ENCODE peak calls at places on chromosomes 16 and 17, in six cellular contexts. L is hippocampal formation; Q is NCI-H2081; Y is activated CD4-positive, CD25-positive, alpha-beta regulatory T cell; W is stimulated activated CD4-positive, alpha-beta T cell treated with anti-CD3 and anti-CD28 coated beads, TNF-alpha, amount 100 ng/mL, for 4 hours; T is NCI-H510A. S is an unnamed sample.

GRCh38 chr16:66544358-66544757 is 5.6 kb downstream of the TK2 start:
- DNase-seq in L (no peak), Q (no peak), Y (no peak), W (no peak), T (no peak), S (no peak)

GRCh38 chr16:65548470-65548869 is 426.6 kb upstream of the CDH11 start:
- DNase-seq in L (no peak), Q (no peak), Y (no peak), W (no peak), T (no peak), S (no peak)

GRCh38 chr17:29567362-29568330 is 809 bp upstream of the ABHD15 start:
- DNase-seq in L (peak; percentile 46), Q (no peak), Y (peak; percentile 61), W (no peak), T (peak; percentile 49), S (peak; percentile 88)

GRCh38 chr17:64074704-64075484 is 54.5 kb upstream of the ICAM2 start:
- DNase-seq in L (no peak), Q (no peak), Y (no peak), W (no peak), T (no peak), S (no peak)

GRCh38 chr16:54595636-54596035 is 309.0 kb upstream of the IRX3 start:
- DNase-seq in L (no peak), Q (no peak), Y (no peak), W (no peak), T (no peak), S (no peak)

GRCh38 chr16:4402439-4403132 is 13.8 kb downstream of the CORO7 start:
- DNase-seq in L (peak; percentile 69), Q (peak; percentile 54), Y (peak; percentile 45), W (peak; percentile 44), T (peak; percentile 26), S (peak; percentile 89)

GRCh38 chr17:28729950-28730330 is 1.4 kb downstream of the NEK8 start:
- DNase-seq in L (no peak), Q (no peak), Y (no peak), W (no peak), T (no peak), S (no peak)

GRCh38 chr16:391885-392335 is 5.1 kb upstream of the NME4 start:
- DNase-seq in L (no peak), Q (peak; percentile 60), Y (peak; percentile 73), W (peak; percentile 55), T (no peak), S (no peak)

GRCh38 chr17:64448665-64449512 is at the start of gene MILR1:
- DNase-seq in L (peak; percentile 40), Q (no peak), Y (no peak), W (no peak), T (no peak), S (no peak)

GRCh38 chr17:61393550-61393903 is 6.1 kb upstream of the TBX2 start:
- DNase-seq in L (no peak), Q (no peak), Y (no peak), W (no peak), T (no peak), S (no peak)

GRCh38 chr17:17151055-17151454 is 55.1 kb downstream of the PLD6 start:
- DNase-seq in L (no peak), Q (no peak), Y (no peak), W (no peak), T (no peak), S (no peak)

GRCh38 chr17:75590849-75591721 is 3.5 kb downstream of the MYO15B start:
- DNase-seq in L (no peak), Q (no peak), Y (no peak), W (no peak), T (no peak), S (no peak)

GRCh38 chr17:6508519-6509294 is 47.6 kb downstream of the PITPNM3 start:
- DNase-seq in L (no peak), Q (no peak), Y (no peak), W (no peak), T (no peak), S (peak; percentile 76)

GRCh38 chr16:28063047-28063521 is 430 bp downstream of the GSG1L start:
- DNase-seq in L (no peak), Q (no peak), Y (no peak), W (no peak), T (no peak), S (no peak)

GRCh38 chr16:70429888-70430666 is 8.8 kb downstream of the ST3GAL2 start:
- DNase-seq in L (no peak), Q (no peak), Y (no peak), W (no peak), T (no peak), S (no peak)

GRCh38 chr16:25040543-25040942 is 25.4 kb upstream of the ARHGAP17 start:
- DNase-seq in L (no peak), Q (no peak), Y (no peak), W (no peak), T (no peak), S (no peak)

GRCh38 chr17:50947844-50948514 is 81.8 kb upstream of the TOB1 start:
- DNase-seq in L (no peak), Q (peak; percentile 74), Y (no peak), W (no peak), T (peak; percentile 73), S (peak; percentile 78)

GRCh38 chr16:24344791-24345190 is 88.7 kb downstream of the CACNG3 start:
- DNase-seq in L (no peak), Q (no peak), Y (no peak), W (no peak), T (no peak), S (no peak)

GRCh38 chr17:64200080-64201042 is 62.7 kb downstream of the TEX2 start:
- DNase-seq in L (peak; percentile 24), Q (no peak), Y (no peak), W (no peak), T (no peak), S (no peak)

GRCh38 chr16:49346459-49346858 is 27.1 kb upstream of the C16orf78 start:
- DNase-seq in L (no peak), Q (no peak), Y (no peak), W (no peak), T (no peak), S (peak; percentile 13)

GRCh38 chr16:15464401-15465186 is 30.2 kb downstream of the BMERB1 start:
- DNase-seq in L (no peak), Q (no peak), Y (no peak), W (no peak), T (no peak), S (no peak)

GRCh38 chr17:57747221-57748017 is 2.3 kb upstream of the CCDC182 start:
- DNase-seq in L (peak; percentile 73), Q (peak; percentile 76), Y (no peak), W (peak; percentile 29), T (peak; percentile 40), S (no peak)

GRCh38 chr17:81052199-81052997 is 17.4 kb downstream of the BAIAP2 start:
- DNase-seq in L (no peak), Q (no peak), Y (no peak), W (no peak), T (no peak), S (no peak)

GRCh38 chr16:51392651-51393187 is 241.6 kb upstream of the SALL1 start:
- DNase-seq in L (no peak), Q (no peak), Y (no peak), W (no peak), T (no peak), S (no peak)

GRCh38 chr17:79049821-79050220 is 24.8 kb upstream of the ENGASE start:
- DNase-seq in L (no peak), Q (no peak), Y (no peak), W (no peak), T (no peak), S (no peak)

GRCh38 chr17:76948301-76948700 is 80.1 kb downstream of the MGAT5B start:
- DNase-seq in L (no peak), Q (no peak), Y (no peak), W (no peak), T (no peak), S (no peak)

GRCh38 chr16:50311891-50312501 is 45.6 kb downstream of the ADCY7 start:
- DNase-seq in L (no peak), Q (no peak), Y (no peak), W (no peak), T (no peak), S (no peak)

GRCh38 chr16:85649978-85650863 is 37.1 kb downstream of the GSE1 start:
- DNase-seq in L (no peak), Q (peak; percentile 52), Y (no peak), W (no peak), T (peak; percentile 47), S (no peak)

GRCh38 chr16:56625140-56625942 is at the start of gene MT1E:
- DNase-seq in L (peak; percentile 68), Q (no peak), Y (peak; percentile 34), W (no peak), T (peak; percentile 66), S (peak; percentile 89)

GRCh38 chr16:1277016-1277944 is 21.4 kb downstream of the TPSD1 start:
- DNase-seq in L (no peak), Q (no peak), Y (no peak), W (no peak), T (no peak), S (peak; percentile 48)

GRCh38 chr16:68005786-68006286 is 6.6 kb upstream of the DPEP2 start:
- DNase-seq in L (peak; percentile 3), Q (no peak), Y (no peak), W (no peak), T (no peak), S (no peak)

GRCh38 chr17:48598727-48599126 is 5.1 kb upstream of the HOXB5 start:
- DNase-seq in L (no peak), Q (no peak), Y (no peak), W (no peak), T (no peak), S (no peak)

GRCh38 chr17:7204828-7205461 is 14.7 kb downstream of the DLG4 start:
- DNase-seq in L (peak; percentile 56), Q (peak; percentile 71), Y (peak; percentile 87), W (peak; percentile 87), T (peak; percentile 92), S (peak; percentile 94)

GRCh38 chr16:4411684-4412083 is 4.7 kb downstream of the CORO7 start:
- DNase-seq in L (peak; percentile 96), Q (no peak), Y (no peak), W (no peak), T (no peak), S (no peak)

GRCh38 chr17:67469208-67469980 is 92.3 kb downstream of the PITPNC1 start:
- DNase-seq in L (no peak), Q (no peak), Y (no peak), W (no peak), T (no peak), S (no peak)

GRCh38 chr17:65102788-65103187 is 34.4 kb upstream of the RGS9 start:
- DNase-seq in L (no peak), Q (no peak), Y (no peak), W (no peak), T (no peak), S (no peak)

GRCh38 chr16:27703545-27703944 is 153.6 kb downstream of the KATNIP start:
- DNase-seq in L (no peak), Q (no peak), Y (no peak), W (no peak), T (no peak), S (no peak)

S was measured in suprapubic skin.